ENCODE peak calls at places on chromosomes 16 and 17, in seven cellular contexts. One of them, this sample, is unnamed.

GRCh38 chr17:74852237-74853047 is 7.2 kb downstream of the GRIN2C start:
- DNase-seq in CD4-positive, CD25-positive, alpha-beta regulatory T cell: peak
- DNase-seq in omental fat pad: no peak
- DNase-seq in SK-MEL-5: peak
- DNase-seq in GM19239: peak
- DNase-seq in lower leg skin: no peak
- DNase-seq in GM04503: no peak
- DNase-seq in this sample: peak

GRCh38 chr17:75011788-75012319 is 616 bp upstream of the MRPL58 start:
- DNase-seq in CD4-positive, CD25-positive, alpha-beta regulatory T cell: no peak
- DNase-seq in omental fat pad: no peak
- DNase-seq in SK-MEL-5: peak
- DNase-seq in GM19239: no peak
- DNase-seq in lower leg skin: peak
- DNase-seq in GM04503: no peak
- DNase-seq in this sample: no peak

GRCh38 chr16:66480265-66481080 is 53.4 kb downstream of the BEAN1 start:
- DNase-seq in CD4-positive, CD25-positive, alpha-beta regulatory T cell: no peak
- DNase-seq in omental fat pad: no peak
- DNase-seq in SK-MEL-5: no peak
- DNase-seq in GM19239: no peak
- DNase-seq in lower leg skin: no peak
- DNase-seq in GM04503: no peak
- DNase-seq in this sample: no peak

GRCh38 chr16:648786-649589 is at the start of gene WDR90:
- DNase-seq in CD4-positive, CD25-positive, alpha-beta regulatory T cell: peak
- DNase-seq in omental fat pad: peak
- DNase-seq in SK-MEL-5: peak
- DNase-seq in GM19239: peak
- DNase-seq in lower leg skin: peak
- DNase-seq in GM04503: no peak
- DNase-seq in this sample: peak

GRCh38 chr17:80792373-80792781 is 199.3 kb upstream of the CHMP6 start:
- DNase-seq in CD4-positive, CD25-positive, alpha-beta regulatory T cell: no peak
- DNase-seq in omental fat pad: no peak
- DNase-seq in SK-MEL-5: no peak
- DNase-seq in GM19239: no peak
- DNase-seq in lower leg skin: no peak
- DNase-seq in GM04503: no peak
- DNase-seq in this sample: no peak

GRCh38 chr17:27239046-27239445 is 54.9 kb upstream of the WSB1 start:
- DNase-seq in CD4-positive, CD25-positive, alpha-beta regulatory T cell: no peak
- DNase-seq in omental fat pad: no peak
- DNase-seq in SK-MEL-5: no peak
- DNase-seq in GM19239: peak
- DNase-seq in lower leg skin: no peak
- DNase-seq in GM04503: no peak
- DNase-seq in this sample: no peak

GRCh38 chr16:89409161-89409711 is 81.1 kb downstream of the ANKRD11 start:
- DNase-seq in CD4-positive, CD25-positive, alpha-beta regulatory T cell: peak
- DNase-seq in omental fat pad: no peak
- DNase-seq in SK-MEL-5: no peak
- DNase-seq in GM19239: no peak
- DNase-seq in lower leg skin: no peak
- DNase-seq in GM04503: no peak
- DNase-seq in this sample: peak

GRCh38 chr17:17749921-17750320 is 68.7 kb downstream of the RAI1 start:
- DNase-seq in CD4-positive, CD25-positive, alpha-beta regulatory T cell: peak
- DNase-seq in omental fat pad: peak
- DNase-seq in SK-MEL-5: peak
- DNase-seq in GM19239: peak
- DNase-seq in lower leg skin: no peak
- DNase-seq in GM04503: no peak
- DNase-seq in this sample: peak

This sample was measured in activated CD4-positive, alpha-beta T cell treated with anti-CD3 and anti-CD28 coated beads, Interleukin-2, amount 10 ng/mL, durations not matched to agents 7 days and 5 days.